ENCODE peak calls at places on chromosome 15, in four cellular contexts. One of them, this sample, is unnamed.

GRCh38 chr15:33309602-33310276 is 1.0 kb upstream of the RYR3 start:
- DNase-seq in right lobe of liver: no peak
- DNase-seq in foreskin fibroblast: no peak
- DNase-seq in choroid plexus epithelial cell: peak
- DNase-seq in this sample: no peak

GRCh38 chr15:67941643-67942315 is 101.9 kb upstream of the RNU6-1 start:
- DNase-seq in right lobe of liver: peak
- DNase-seq in foreskin fibroblast: no peak
- DNase-seq in choroid plexus epithelial cell: peak
- DNase-seq in this sample: peak

GRCh38 chr15:90465930-90466567 is 63.7 kb upstream of the CRTC3 start:
- DNase-seq in right lobe of liver: no peak
- DNase-seq in foreskin fibroblast: no peak
- DNase-seq in choroid plexus epithelial cell: peak
- DNase-seq in this sample: peak

GRCh38 chr15:64521201-64521600 is 60.8 kb downstream of the ZNF609 start:
- DNase-seq in right lobe of liver: no peak
- DNase-seq in foreskin fibroblast: no peak
- DNase-seq in choroid plexus epithelial cell: no peak
- DNase-seq in this sample: peak

GRCh38 chr15:34610388-34610787 is 26.9 kb upstream of the GOLGA8B start:
- DNase-seq in right lobe of liver: no peak
- DNase-seq in foreskin fibroblast: no peak
- DNase-seq in choroid plexus epithelial cell: peak
- DNase-seq in this sample: peak

GRCh38 chr15:100751585-100751984 is 128.0 kb upstream of the ALDH1A3 start:
- DNase-seq in right lobe of liver: no peak
- DNase-seq in foreskin fibroblast: no peak
- DNase-seq in choroid plexus epithelial cell: no peak
- DNase-seq in this sample: no peak

GRCh38 chr15:62066663-62067447 is at the start of gene C2CD4A:
- DNase-seq in right lobe of liver: peak
- DNase-seq in foreskin fibroblast: no peak
- DNase-seq in choroid plexus epithelial cell: peak
- DNase-seq in this sample: peak

GRCh38 chr15:59570364-59570763 is 41.2 kb upstream of the GCNT3 start:
- DNase-seq in right lobe of liver: no peak
- DNase-seq in foreskin fibroblast: no peak
- DNase-seq in choroid plexus epithelial cell: no peak
- DNase-seq in this sample: no peak

GRCh38 chr15:80823995-80824394 is 44.8 kb downstream of the CEMIP start:
- DNase-seq in right lobe of liver: no peak
- DNase-seq in foreskin fibroblast: no peak
- DNase-seq in choroid plexus epithelial cell: no peak
- DNase-seq in this sample: no peak

GRCh38 chr15:68149059-68149458 is 56.1 kb downstream of the CALML4 start:
- DNase-seq in right lobe of liver: no peak
- DNase-seq in foreskin fibroblast: peak
- DNase-seq in choroid plexus epithelial cell: peak
- DNase-seq in this sample: peak

GRCh38 chr15:88920186-88920891 is 7.2 kb upstream of the MFGE8 start:
- DNase-seq in right lobe of liver: peak
- DNase-seq in foreskin fibroblast: no peak
- DNase-seq in choroid plexus epithelial cell: peak
- DNase-seq in this sample: peak

GRCh38 chr15:60565407-60565806 is 86.5 kb upstream of the ICE2 start:
- DNase-seq in right lobe of liver: no peak
- DNase-seq in foreskin fibroblast: no peak
- DNase-seq in choroid plexus epithelial cell: no peak
- DNase-seq in this sample: no peak

GRCh38 chr15:64443747-64444621 is 16.4 kb upstream of the ZNF609 start:
- DNase-seq in right lobe of liver: no peak
- DNase-seq in foreskin fibroblast: peak
- DNase-seq in choroid plexus epithelial cell: peak
- DNase-seq in this sample: peak

GRCh38 chr15:68085052-68085451 is 30.9 kb downstream of the PIAS1 start:
- DNase-seq in right lobe of liver: no peak
- DNase-seq in foreskin fibroblast: no peak
- DNase-seq in choroid plexus epithelial cell: peak
- DNase-seq in this sample: peak

GRCh38 chr15:85618956-85619491 is 175.7 kb downstream of the KLHL25 start:
- DNase-seq in right lobe of liver: no peak
- DNase-seq in foreskin fibroblast: peak
- DNase-seq in choroid plexus epithelial cell: peak
- DNase-seq in this sample: peak

GRCh38 chr15:76177491-76178040 is 117.8 kb downstream of the TMEM266 start:
- DNase-seq in right lobe of liver: no peak
- DNase-seq in foreskin fibroblast: peak
- DNase-seq in choroid plexus epithelial cell: no peak
- DNase-seq in this sample: peak

GRCh38 chr15:34621675-34622074 is 38.2 kb upstream of the GOLGA8B start:
- DNase-seq in right lobe of liver: no peak
- DNase-seq in foreskin fibroblast: peak
- DNase-seq in choroid plexus epithelial cell: peak
- DNase-seq in this sample: peak

DNA sequence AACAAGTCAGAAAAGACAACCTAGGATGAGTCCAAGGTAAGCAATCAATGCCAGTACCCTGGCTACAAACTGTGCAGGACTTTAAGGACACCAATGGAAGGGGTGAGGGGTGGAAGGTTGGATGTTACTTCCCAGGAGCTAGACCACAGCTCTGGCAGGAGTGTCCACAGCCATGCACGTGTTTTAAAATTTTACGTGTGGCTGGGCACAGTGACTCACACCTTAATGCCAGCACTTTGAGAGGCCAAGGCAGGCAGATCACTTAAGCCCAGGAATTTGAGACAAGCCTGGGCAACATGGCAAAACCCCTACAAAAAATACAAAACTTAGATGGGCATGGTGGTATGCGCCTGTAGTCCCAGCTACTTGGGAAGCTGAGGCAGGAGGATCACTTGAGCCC is 14.7 kb upstream of the HDC start:
- DNase-seq in right lobe of liver: no peak
- DNase-seq in foreskin fibroblast: no peak
- DNase-seq in choroid plexus epithelial cell: no peak
- DNase-seq in this sample: no peak
- TF ChIP-seq CTCF in right lobe of liver: no peak
- TF ChIP-seq CTCF in foreskin fibroblast: no peak
- TF ChIP-seq CTCF in choroid plexus epithelial cell: no peak
- TF ChIP-seq CTCF in this sample: no peak

DNA sequence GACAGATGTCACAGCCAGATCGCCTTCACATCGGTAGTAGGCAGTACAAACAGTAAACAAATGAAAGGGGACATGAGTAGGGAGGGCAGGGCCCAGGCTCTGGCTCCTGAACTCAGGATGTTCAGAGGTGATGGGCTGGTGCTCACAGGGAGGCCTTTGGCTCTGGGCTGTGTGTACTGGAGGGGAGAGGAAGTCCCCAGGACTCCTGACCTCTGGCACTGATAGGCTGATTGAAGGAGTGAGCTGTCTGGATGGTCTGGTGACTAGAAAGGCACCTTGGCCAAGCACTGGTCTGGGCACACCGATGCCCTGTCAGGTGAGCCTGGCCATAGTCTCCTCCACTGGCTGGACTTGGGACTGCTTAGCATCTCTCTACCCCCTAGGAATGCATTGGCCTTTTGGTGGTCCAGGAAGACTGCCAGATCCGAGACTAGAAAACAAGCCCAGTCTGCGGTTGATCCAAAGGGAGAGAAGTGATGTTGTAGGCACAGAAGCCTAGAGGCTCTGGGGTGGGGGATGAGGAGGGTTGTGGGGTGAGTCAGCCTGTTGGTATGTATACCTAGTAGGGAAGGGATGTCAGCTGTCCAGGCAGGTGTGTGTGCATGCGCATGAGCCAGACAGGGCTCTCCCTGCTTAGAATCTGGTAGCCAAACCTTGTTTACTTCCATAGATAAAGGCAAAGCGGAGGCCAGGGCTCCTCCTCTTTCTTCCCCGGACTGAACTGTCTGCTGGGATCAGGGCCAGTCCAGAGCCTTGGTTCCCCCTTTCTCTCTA is 1.9 kb downstream of the SPINT1 start:
- DNase-seq in right lobe of liver: no peak
- DNase-seq in foreskin fibroblast: no peak
- DNase-seq in choroid plexus epithelial cell: no peak
- DNase-seq in this sample: no peak
- H3K4me3 ChIP-seq in right lobe of liver: no peak
- H3K4me3 ChIP-seq in foreskin fibroblast: no peak
- H3K4me3 ChIP-seq in choroid plexus epithelial cell: no peak
- H3K4me3 ChIP-seq in this sample: no peak

GRCh38 chr15:92098869-92099268 is 245.4 kb downstream of the SLCO3A1 start:
- DNase-seq in right lobe of liver: no peak
- DNase-seq in foreskin fibroblast: no peak
- DNase-seq in choroid plexus epithelial cell: no peak
- DNase-seq in this sample: peak
- TF ChIP-seq CTCF in right lobe of liver: no peak
- TF ChIP-seq CTCF in foreskin fibroblast: no peak
- TF ChIP-seq CTCF in choroid plexus epithelial cell: no peak
- TF ChIP-seq CTCF in this sample: no peak

GRCh38 chr15:45918839-45919238 is 284.0 kb downstream of the SQOR start:
- DNase-seq in right lobe of liver: no peak
- DNase-seq in foreskin fibroblast: no peak
- DNase-seq in choroid plexus epithelial cell: no peak
- DNase-seq in this sample: no peak

GRCh38 chr15:45919806-45920205 is 285.0 kb downstream of the SQOR start:
- DNase-seq in right lobe of liver: no peak
- DNase-seq in foreskin fibroblast: peak
- DNase-seq in choroid plexus epithelial cell: peak
- DNase-seq in this sample: no peak

GRCh38 chr15:45921978-45922377 is 287.1 kb downstream of the SQOR start:
- DNase-seq in right lobe of liver: no peak
- DNase-seq in foreskin fibroblast: no peak
- DNase-seq in choroid plexus epithelial cell: no peak
- DNase-seq in this sample: no peak

GRCh38 chr15:45921376-45921775 is 286.5 kb downstream of the SQOR start:
- DNase-seq in right lobe of liver: no peak
- DNase-seq in foreskin fibroblast: no peak
- DNase-seq in choroid plexus epithelial cell: no peak
- DNase-seq in this sample: no peak
- H3K4me3 ChIP-seq in right lobe of liver: no peak
- H3K4me3 ChIP-seq in foreskin fibroblast: no peak
- H3K4me3 ChIP-seq in choroid plexus epithelial cell: no peak
- H3K4me3 ChIP-seq in this sample: no peak

GRCh38 chr15:69559440-69560215 is 107.0 kb downstream of the RPLP1 start:
- DNase-seq in right lobe of liver: no peak
- DNase-seq in foreskin fibroblast: no peak
- DNase-seq in choroid plexus epithelial cell: no peak
- DNase-seq in this sample: peak
- TF ChIP-seq CTCF in right lobe of liver: no peak
- TF ChIP-seq CTCF in foreskin fibroblast: no peak
- TF ChIP-seq CTCF in choroid plexus epithelial cell: peak
- TF ChIP-seq CTCF in this sample: peak